ENCODE peak calls at places on chromosome 20, in four cellular contexts. S is stimulated activated CD4-positive, alpha-beta T cell treated with anti-CD3 and anti-CD28 coated beads, TNF-alpha, amount 100 ng/mL, for 48 hours; P is HEK293T; W is cardiac muscle cell. B is an unnamed sample.

GRCh38 chr20:62828051-62828450 is 11.2 kb downstream of the COL9A3 start:
- DNase-seq in P (no peak), S (no peak), W (no peak), B (no peak)

GRCh38 chr20:41497186-41497895 is 120.8 kb downstream of the CHD6 start:
- DNase-seq in S (no peak), W (no peak), P (no peak), B (no peak)

GRCh38 chr20:11454966-11455799 is 462.5 kb upstream of the BTBD3 start:
- DNase-seq in S (no peak), W (peak; percentile 72), P (no peak), B (peak; percentile 5)

GRCh38 chr20:56986931-56987720 is 279.3 kb downstream of the BMP7 start:
- DNase-seq in P (no peak), S (no peak), W (peak; percentile 78), B (no peak)

GRCh38 chr20:4413314-4414045 is 308.2 kb upstream of the PRND start:
- DNase-seq in P (no peak), W (no peak), S (no peak), B (no peak)

GRCh38 chr20:1460275-1460674 is 6.4 kb downstream of the NSFL1C start:
- DNase-seq in W (no peak), P (no peak), S (no peak), B (no peak)

GRCh38 chr20:32518593-32519366 is 66.4 kb downstream of the NOL4L start:
- DNase-seq in W (no peak), S (no peak), P (no peak), B (no peak)

GRCh38 chr20:62019881-62020492 is 45.7 kb downstream of the TAF4 start:
- DNase-seq in W (no peak), S (no peak), P (no peak), B (no peak)

GRCh38 chr20:5041433-5041832 is 40.1 kb upstream of the SLC23A2 start:
- DNase-seq in W (peak; percentile 62), P (no peak), S (no peak), B (peak; percentile 79)

GRCh38 chr20:63351811-63352591 is 9.1 kb downstream of the CHRNA4 start:
- DNase-seq in P (no peak), W (no peak), S (no peak), B (no peak)

GRCh38 chr20:4781211-4781610 is 59.5 kb downstream of the PRND start:
- DNase-seq in P (no peak), S (no peak), W (no peak), B (no peak)

GRCh38 chr20:6140947-6141346 is 18.1 kb upstream of the FERMT1 start:
- DNase-seq in S (no peak), P (peak; percentile 32), W (no peak), B (no peak)

GRCh38 chr20:6048391-6048790 is 5.5 kb downstream of the LRRN4 start:
- DNase-seq in S (no peak), P (no peak), W (no peak), B (no peak)

GRCh38 chr20:21105429-21106170 is 558 bp downstream of the LINC00237 start:
- DNase-seq in P (no peak), W (no peak), S (no peak), B (no peak)

GRCh38 chr20:32087117-32087516 is 22.4 kb upstream of the TM9SF4 start:
- DNase-seq in S (no peak), P (no peak), W (no peak), B (no peak)

GRCh38 chr20:13841206-13841605 is 56.4 kb downstream of the NDUFAF5 start:
- DNase-seq in P (no peak), W (no peak), S (no peak), B (no peak)

GRCh38 chr20:44219287-44219686 is 8.7 kb upstream of the OSER1 start:
- DNase-seq in W (no peak), S (no peak), P (no peak), B (no peak)

GRCh38 chr20:41137412-41138216 is at the start of gene PLCG1:
- DNase-seq in W (peak; percentile 84), P (peak; percentile 92), S (peak; percentile 61), B (peak; percentile 82)

GRCh38 chr20:33793011-33793931 is 17.9 kb upstream of the CHMP4B start:
- DNase-seq in S (no peak), W (peak; percentile 55), P (no peak), B (peak; percentile 14)

GRCh38 chr20:58192567-58192966 is 35.9 kb downstream of the ANKRD60 start:
- DNase-seq in W (no peak), S (peak; percentile 8), P (peak; percentile 38), B (no peak)

GRCh38 chr20:48282591-48283228 is 497.4 kb upstream of the SULF2 start:
- DNase-seq in S (no peak), P (peak; percentile 21), W (no peak), B (no peak)

GRCh38 chr20:33890557-33890956 is 79.4 kb downstream of the CHMP4B start:
- DNase-seq in P (no peak), S (no peak), W (no peak), B (no peak)

GRCh38 chr20:51534764-51535386 is 7.6 kb downstream of the NFATC2 start:
- DNase-seq in P (no peak), S (no peak), W (no peak), B (no peak)

B was measured in hepatic stellate cell.